ENCODE peak calls at places on chromosomes 2 and 18, in seven cellular contexts. Y is IMR-90; I is heart left ventricle; H is fibroblast of the aortic adventitia; W is CD8-positive, alpha-beta T cell; G is brain microvascular endothelial cell; C is body of pancreas. Q is an unnamed sample.

GRCh38 chr18:44823782-44824181 is 143.1 kb downstream of the SETBP1 start:
- DNase-seq in W (no peak), H (peak), C (no peak), Y (peak), I (no peak), G (no peak), Q (peak)

GRCh38 chr18:58580078-58580477 is 48.8 kb downstream of the ALPK2 start:
- DNase-seq in I (no peak), H (no peak), Y (peak), C (no peak), W (no peak), G (no peak), Q (peak)

GRCh38 chr2:113167115-113167932 is 6.4 kb upstream of the PSD4 start:
- DNase-seq in I (no peak), G (no peak), Y (no peak), W (peak), H (no peak), C (peak), Q (no peak)

GRCh38 chr18:3664563-3665178 is 214.7 kb downstream of the TGIF1 start:
- DNase-seq in I (no peak), G (no peak), Y (no peak), C (no peak), W (no peak), H (no peak), Q (peak)

GRCh38 chr18:61637319-61637718 is 255.5 kb downstream of the RNF152 start:
- DNase-seq in G (no peak), C (peak), H (no peak), W (no peak), Y (no peak), I (no peak), Q (no peak)

GRCh38 chr2:217261452-217261851 is 401.6 kb upstream of the TNP1 start:
- DNase-seq in Y (peak), H (peak), I (no peak), W (no peak), G (peak), C (no peak), Q (no peak)

GRCh38 chr2:197152451-197153228 is 157.9 kb downstream of the ANKRD44 start:
- DNase-seq in W (peak), Y (peak), I (no peak), G (peak), C (no peak), H (peak), Q (peak)

GRCh38 chr2:227703280-227703732 is 14.5 kb downstream of the SLC19A3 start:
- DNase-seq in C (no peak), H (peak), Y (peak), W (no peak), I (no peak), G (no peak), Q (no peak)

GRCh38 chr2:163633296-163633695 is 102.5 kb downstream of the FIGN start:
- DNase-seq in G (no peak), Y (no peak), C (no peak), I (no peak), H (no peak), W (no peak), Q (no peak)

GRCh38 chr2:163185160-163185559 is 346.6 kb upstream of the KCNH7 start:
- DNase-seq in C (no peak), Y (no peak), G (no peak), H (no peak), W (no peak), I (no peak), Q (no peak)

GRCh38 chr2:113157108-113157896 is 16.5 kb upstream of the PSD4 start:
- DNase-seq in W (peak), C (peak), G (no peak), H (no peak), I (no peak), Y (no peak), Q (peak)

GRCh38 chr18:7646174-7646886 is 79.2 kb downstream of the PTPRM start:
- DNase-seq in H (no peak), G (no peak), I (no peak), Y (no peak), C (no peak), W (no peak), Q (no peak)

GRCh38 chr18:24762417-24762816 is 302.0 kb downstream of the HRH4 start:
- DNase-seq in I (no peak), H (peak), Y (peak), W (no peak), G (no peak), C (no peak), Q (no peak)

GRCh38 chr2:18750662-18751554 is 161.5 kb upstream of the NT5C1B start:
- DNase-seq in C (no peak), G (no peak), W (no peak), H (peak), Y (peak), I (no peak), Q (no peak)

GRCh38 chr2:101356486-101356885 is 30.8 kb downstream of the CREG2 start:
- DNase-seq in G (no peak), I (no peak), W (no peak), Y (peak), H (peak), C (no peak), Q (peak)

GRCh38 chr18:79912994-79913831 is 38.2 kb downstream of the SLC66A2 start:
- DNase-seq in W (peak), H (no peak), G (no peak), I (no peak), C (no peak), Y (no peak), Q (no peak)

GRCh38 chr2:26438526-26438925 is 36.8 kb downstream of the DRC1 start:
- DNase-seq in G (peak), C (no peak), I (no peak), H (peak), Y (peak), W (no peak), Q (no peak)
- H3K4me3 ChIP-seq in G (no peak), C (no peak), I (no peak), H (no peak), Y (no peak), W (no peak), Q (no peak)

GRCh38 chr2:225114924-225115323 is 72.7 kb upstream of the DOCK10 start:
- DNase-seq in W (no peak), C (no peak), G (no peak), Y (no peak), I (no peak), H (no peak), Q (no peak)
- TF ChIP-seq CTCF in W (no peak), C (no peak), G (no peak), Y (no peak), I (no peak), H (no peak), Q (no peak)

GRCh38 chr18:11468120-11468519 is 141.3 kb upstream of the SLC35G4 start:
- DNase-seq in H (no peak), I (no peak), Y (no peak), G (no peak), W (no peak), C (no peak), Q (no peak)
- H3K4me3 ChIP-seq in H (no peak), I (no peak), Y (no peak), G (no peak), W (no peak), C (no peak), Q (no peak)

GRCh38 chr2:174605687-174606086 is 8.1 kb upstream of the WIPF1 start:
- DNase-seq in H (peak), G (no peak), Y (peak), C (no peak), W (no peak), I (no peak), Q (peak)
- TF ChIP-seq CTCF in H (peak), G (peak), Y (peak), C (no peak), W (peak), I (no peak), Q (peak)

GRCh38 chr18:56711706-56712445 is 60.7 kb downstream of the WDR7 start:
- DNase-seq in W (no peak), H (peak), G (no peak), Y (no peak), C (no peak), I (no peak), Q (no peak)
- H3K4me3 ChIP-seq in W (no peak), H (no peak), G (no peak), Y (no peak), C (no peak), I (no peak), Q (no peak)

Q was measured in astrocyte of the spinal cord.